ENCODE peak calls at places on chromosome 15, in four cellular contexts. D, K, Y and A are unnamed samples.

GRCh38 chr15:28981921-28982320 is 96.1 kb downstream of the APBA2 start:
- DNase-seq in Y (no peak), D (no peak), K (no peak), A (no peak)

GRCh38 chr15:78084359-78084750 is 6.8 kb upstream of the TBC1D2B start:
- DNase-seq in Y (no peak), D (no peak), K (no peak), A (no peak)

GRCh38 chr15:51089699-51090098 is 5.0 kb downstream of the TNFAIP8L3 start:
- DNase-seq in Y (no peak), K (no peak), D (no peak), A (no peak)

GRCh38 chr15:98123834-98124233 is 163.3 kb downstream of the ARRDC4 start:
- DNase-seq in D (no peak), Y (no peak), K (no peak), A (no peak)

GRCh38 chr15:82021992-82022391 is 23.8 kb downstream of the MEX3B start:
- DNase-seq in Y (peak), K (no peak), D (no peak), A (no peak)

GRCh38 chr15:81064253-81064652 is 63.5 kb downstream of the TLNRD1 start:
- DNase-seq in K (no peak), Y (no peak), D (no peak), A (no peak)

GRCh38 chr15:70247281-70247680 is 149.6 kb upstream of the TLE3 start:
- DNase-seq in K (no peak), D (no peak), Y (no peak), A (no peak)

GRCh38 chr15:99015677-99016568 is 8.3 kb upstream of the PGPEP1L start:
- DNase-seq in D (no peak), K (no peak), Y (no peak), A (peak)

GRCh38 chr15:95160316-95160715 is 929.0 kb downstream of the MCTP2 start:
- DNase-seq in Y (no peak), D (no peak), K (no peak), A (no peak)

GRCh38 chr15:31215490-31216209 is 111.0 kb upstream of the KLF13 start:
- DNase-seq in D (no peak), Y (peak), K (peak), A (peak)

GRCh38 chr15:96183927-96184266 is 146.6 kb upstream of the NR2F2 start:
- DNase-seq in D (no peak), K (peak), Y (no peak), A (no peak)

GRCh38 chr15:59349715-59350420 is 22.8 kb downstream of the MYO1E start:
- DNase-seq in Y (peak), K (peak), D (no peak), A (no peak)

GRCh38 chr15:95577911-95578310 is 752.6 kb upstream of the NR2F2 start:
- DNase-seq in Y (no peak), D (no peak), K (no peak), A (no peak)

GRCh38 chr15:70152070-70152480 is 54.4 kb upstream of the TLE3 start:
- DNase-seq in D (no peak), Y (no peak), K (no peak), A (no peak)

GRCh38 chr15:52566889-52567288 is 1.9 kb downstream of the ARPP19 start:
- DNase-seq in K (no peak), D (no peak), Y (peak), A (no peak)

GRCh38 chr15:41983621-41984571 is 11.5 kb upstream of the EHD4 start:
- DNase-seq in D (no peak), K (no peak), Y (no peak), A (no peak)

GRCh38 chr15:88992216-88992615 is 79.0 kb upstream of the MFGE8 start:
- DNase-seq in K (no peak), Y (no peak), D (no peak), A (no peak)

GRCh38 chr15:100350434-100351226 is 8.9 kb upstream of the ADAMTS17 start:
- DNase-seq in K (peak), Y (no peak), D (no peak), A (no peak)

GRCh38 chr15:43529141-43529540 is 11.7 kb downstream of the MAP1A start:
- DNase-seq in Y (no peak), D (no peak), K (no peak), A (no peak)

GRCh38 chr15:57662802-57663201 is 43.7 kb upstream of the POLR2M start:
- DNase-seq in D (no peak), Y (no peak), K (no peak), A (no peak)

GRCh38 chr15:27694506-27695077 is 404.5 kb downstream of the OCA2 start:
- DNase-seq in K (peak), Y (no peak), D (no peak), A (no peak)

GRCh38 chr15:59216911-59217310 is 10.3 kb downstream of the LDHAL6B start:
- DNase-seq in K (no peak), Y (no peak), D (no peak), A (no peak)

GRCh38 chr15:60585743-60586708 is 107.1 kb upstream of the ICE2 start:
- DNase-seq in K (peak), Y (peak), D (no peak), A (peak)

GRCh38 chr15:56763082-56763481 is 29.8 kb upstream of the ZNF280D start:
- DNase-seq in Y (no peak), D (no peak), K (no peak), A (no peak)

GRCh38 chr15:62950455-62950854 is 92.1 kb upstream of the TPM1 start:
- DNase-seq in D (no peak), Y (no peak), K (no peak), A (no peak)

DNA sequence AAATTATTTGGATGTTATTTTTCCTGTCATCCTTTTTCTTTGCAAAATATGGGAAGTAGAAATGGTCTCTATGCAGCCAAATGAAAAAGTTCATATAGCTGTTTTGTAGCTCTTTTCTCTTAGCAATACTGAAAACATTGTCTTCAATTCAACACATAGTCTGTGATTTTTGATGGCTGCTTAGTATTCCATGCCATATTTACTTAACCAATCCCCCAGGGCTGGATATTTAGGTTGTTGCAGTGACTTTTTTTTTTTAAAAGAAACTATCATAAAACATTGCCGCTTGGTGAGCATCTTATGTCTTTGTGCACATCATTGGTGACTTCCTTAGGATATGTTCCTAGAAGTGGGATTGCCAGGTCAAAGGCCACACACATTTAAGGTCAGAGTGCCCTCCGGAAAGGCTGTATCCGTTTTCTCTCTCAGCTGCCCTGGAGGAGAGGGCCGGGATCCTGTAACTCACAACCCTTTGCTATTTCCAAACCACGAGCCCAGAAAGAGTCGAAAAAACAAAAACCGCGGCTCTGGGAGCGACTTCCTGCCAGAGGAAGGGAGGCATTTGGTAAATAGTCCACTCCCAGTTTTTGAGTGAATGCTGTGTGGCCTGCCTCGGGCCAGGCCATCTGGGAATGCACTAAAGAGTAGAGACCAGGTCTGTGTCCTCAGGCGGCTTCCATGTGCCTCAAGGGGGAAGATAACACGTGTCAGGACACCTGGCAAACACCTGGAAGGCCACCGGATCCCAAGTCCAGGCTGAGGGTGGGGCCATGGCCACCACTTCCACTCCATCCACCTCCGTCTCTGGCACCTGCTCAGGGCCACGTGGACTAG is 41.9 kb downstream of the SMAD6 start:
- DNase-seq in Y (no peak), D (no peak), K (no peak), A (no peak)
- TF ChIP-seq NR2C2 in Y (no peak), D (no peak), K (no peak), A (no peak)

DNA sequence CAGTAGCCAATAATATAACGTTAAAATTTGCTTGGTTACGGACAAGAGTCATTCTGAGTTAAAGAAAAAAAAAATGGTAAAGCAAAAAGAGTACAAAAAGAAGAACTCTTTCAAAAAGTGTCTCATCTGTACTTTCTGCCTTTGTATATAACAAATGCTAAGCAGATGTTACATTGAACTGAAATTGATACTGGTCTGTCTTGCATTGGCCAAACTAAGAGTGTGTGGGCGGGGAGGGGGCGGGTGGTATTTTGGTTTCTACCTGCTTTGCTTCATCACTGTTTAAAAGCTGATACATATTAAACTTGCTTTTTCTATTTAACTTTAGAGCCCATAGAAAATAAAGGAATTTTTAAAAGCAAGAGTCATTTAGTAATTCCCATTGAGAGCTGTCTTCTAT is 215.0 kb upstream of the THBS1 start:
- DNase-seq in D (no peak), K (no peak), Y (no peak), A (no peak)
- TF ChIP-seq NR2C2 in D (no peak), K (no peak), Y (no peak), A (no peak)

DNA sequence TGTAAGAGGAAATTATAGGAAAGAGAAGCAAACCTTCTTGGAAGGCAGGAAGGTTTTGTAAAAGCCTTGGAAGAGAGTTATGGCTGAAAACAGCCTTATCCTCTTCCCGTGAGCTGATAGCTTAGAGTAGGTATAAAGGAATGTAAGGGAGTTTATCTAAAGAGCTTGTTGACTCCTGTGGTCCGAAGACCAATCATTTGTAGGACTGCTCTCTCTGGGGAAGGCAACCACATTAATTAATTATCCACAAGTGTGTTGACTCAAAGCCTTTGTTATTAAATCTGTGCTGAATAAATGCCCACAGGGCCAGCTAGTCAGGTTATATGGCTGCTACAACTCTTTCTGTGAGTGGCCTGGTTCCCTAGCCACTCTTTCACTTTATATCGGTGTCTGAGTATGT is 452.1 kb upstream of the RASGRP1 start:
- DNase-seq in D (no peak), Y (no peak), K (no peak), A (no peak)
- TF ChIP-seq NR2C2 in D (no peak), Y (no peak), K (no peak), A (no peak)

DNA sequence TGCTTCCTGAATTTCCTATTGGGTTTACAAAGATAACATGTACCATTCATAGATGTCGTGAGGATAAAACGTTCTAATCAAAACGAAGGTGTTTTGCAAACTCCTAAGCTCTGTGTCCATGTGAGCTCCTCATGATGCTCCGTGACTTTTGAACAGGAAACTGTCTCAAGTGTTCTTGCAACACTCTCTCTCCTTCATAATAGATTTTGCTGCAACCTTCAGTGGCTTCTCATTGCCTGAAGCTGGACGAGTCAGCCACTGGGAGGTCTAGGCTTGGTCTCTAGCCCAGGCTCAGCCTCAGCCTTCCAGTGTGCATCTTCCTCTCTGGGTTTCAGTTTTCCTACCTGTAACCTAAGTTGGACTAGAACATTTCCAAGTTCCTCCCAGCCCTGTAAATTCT is 18.7 kb upstream of the BCL2A1 start:
- DNase-seq in Y (no peak), K (no peak), D (no peak), A (no peak)
- TF ChIP-seq NR2C2 in Y (no peak), K (no peak), D (no peak), A (no peak)